ENCODE peak calls at places on chromosomes 13 and 19, in eight cellular contexts. E is colonic mucosa; Q is RWPE2; K is fibroblast of lung; M is body of pancreas; S is effector memory CD4-positive, alpha-beta T cell; J is stomach; D is psoas muscle. X is an unnamed sample.

GRCh38 chr13:113999618-113999910 is 25.7 kb upstream of the C13orf46 start:
- DNase-seq in M (no peak), E (no peak), S (no peak), D (peak; percentile 38), Q (peak; percentile 25), K (no peak), J (no peak), X (no peak)

GRCh38 chr13:112245179-112245724 is 130.9 kb upstream of the SPACA7 start:
- DNase-seq in E (no peak), S (no peak), K (no peak), J (no peak), D (no peak), M (no peak), Q (no peak), X (no peak)

GRCh38 chr19:1675633-1676350 is 23.4 kb upstream of the TCF3 start:
- DNase-seq in S (no peak), D (no peak), Q (no peak), M (peak; percentile 74), J (peak; percentile 60), K (no peak), E (no peak), X (no peak)

GRCh38 chr19:19426216-19426615 is 20.7 kb downstream of the GATAD2A start:
- DNase-seq in M (no peak), S (no peak), Q (no peak), J (no peak), E (no peak), K (no peak), D (no peak), X (no peak)

GRCh38 chr19:15587663-15588062 is 27.4 kb upstream of the CYP4F8 start:
- DNase-seq in S (no peak), M (no peak), D (no peak), J (peak; percentile 44), Q (no peak), K (no peak), E (no peak), X (no peak)

GRCh38 chr13:60617863-60618733 is 221.1 kb downstream of the TDRD3 start:
- DNase-seq in K (peak; percentile 13), Q (no peak), S (no peak), E (no peak), J (no peak), D (no peak), M (no peak), X (no peak)

GRCh38 chr19:31127132-31127967 is 221.9 kb downstream of the TSHZ3 start:
- DNase-seq in M (no peak), K (peak; percentile 87), Q (no peak), J (no peak), E (peak; percentile 28), S (no peak), D (no peak), X (no peak)

GRCh38 chr13:33194820-33195692 is 90.5 kb downstream of the STARD13 start:
- DNase-seq in Q (no peak), D (no peak), S (no peak), M (peak; percentile 69), E (no peak), K (peak; percentile 97), J (peak; percentile 30), X (no peak)

GRCh38 chr19:48415395-48415794 is 21.9 kb downstream of the GRIN2D start:
- DNase-seq in M (peak; percentile 71), Q (peak; percentile 91), K (peak; percentile 51), J (peak; percentile 78), S (peak; percentile 70), D (peak; percentile 86), E (peak; percentile 95), X (peak; percentile 51)

GRCh38 chr13:113491418-113491883 is 940 bp upstream of the DCUN1D2 start:
- DNase-seq in M (peak; percentile 40), S (no peak), D (peak; percentile 67), J (peak; percentile 37), E (peak; percentile 44), K (peak; percentile 27), Q (no peak), X (no peak)

GRCh38 chr19:50417850-50418185 is 920 bp upstream of the SPIB start:
- DNase-seq in J (no peak), M (no peak), E (no peak), K (no peak), S (no peak), Q (no peak), D (no peak), X (no peak)

GRCh38 chr19:50418186-50419021 is at the start of gene SPIB:
- DNase-seq in M (no peak), K (no peak), J (no peak), E (no peak), D (peak; percentile 48), Q (no peak), S (no peak), X (no peak)

GRCh38 chr19:50419580-50420035 is 870 bp downstream of the SPIB start:
- DNase-seq in S (no peak), E (no peak), M (no peak), Q (no peak), J (no peak), K (no peak), D (peak; percentile 46), X (no peak)

GRCh38 chr19:50420127-50420526 is 1.4 kb downstream of the SPIB start:
- DNase-seq in Q (no peak), J (no peak), D (no peak), M (no peak), K (no peak), E (no peak), S (no peak), X (no peak)

GRCh38 chr19:50419022-50419579 is 363 bp downstream of the SPIB start:
- DNase-seq in J (no peak), S (no peak), M (no peak), Q (no peak), K (no peak), E (no peak), D (no peak), X (no peak)
- H3K4me3 ChIP-seq in J (no peak overlapping the region), S (no peak overlapping the region), M (no peak overlapping the region), Q (no peak overlapping the region), K (no peak overlapping the region), E (peak overlapping the region; percentile 15), D (peak overlapping the region; percentile 44), X (no peak overlapping the region)

DNA sequence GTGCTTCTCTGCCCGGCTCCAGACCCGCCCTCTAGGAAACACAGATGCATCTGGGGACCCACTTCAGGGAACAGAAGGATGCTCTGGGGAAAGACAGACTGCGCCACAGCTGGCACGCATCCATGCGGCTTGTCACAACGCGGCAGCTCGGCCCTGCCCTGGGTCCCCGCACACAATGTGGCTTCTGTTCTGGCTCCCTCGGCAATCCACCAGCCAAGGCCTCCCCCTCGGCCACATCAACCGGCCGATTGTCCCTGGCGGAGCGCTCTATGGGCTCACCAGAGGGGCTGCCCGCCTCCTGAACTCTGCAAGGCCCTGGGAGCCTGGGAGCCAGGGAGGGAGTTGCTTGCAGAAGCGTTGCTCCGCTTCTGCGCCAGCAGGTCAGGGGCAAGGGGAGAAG is 38.1 kb downstream of the MLLT1 start:
- DNase-seq in D (peak; percentile 58), J (no peak), S (no peak), K (no peak), E (no peak), Q (no peak), M (no peak), X (no peak)
- H3K4me1 ChIP-seq in D (peaks cover 59% of the 10 kb centered on the region), J (peaks cover 47% of the 10 kb centered on the region), S (peaks cover 10% of the 10 kb centered on the region), K (peaks cover 9% of the 10 kb centered on the region), E (no peaks in the 10 kb centered on the region), Q (peaks cover 30% of the 10 kb centered on the region), M (peaks cover 55% of the 10 kb centered on the region), X (peaks cover 38% of the 10 kb centered on the region)

GRCh38 chr13:80180745-80181144 is 160.2 kb downstream of the SPRY2 start:
- DNase-seq in M (no peak), E (no peak), D (no peak), J (no peak), S (no peak), K (no peak), Q (no peak), X (no peak)
- H3K27ac ChIP-seq in M (no peak overlapping the region), E (no peak overlapping the region), D (no peak overlapping the region), J (no peak overlapping the region), S (no peak overlapping the region), K (no peak overlapping the region), Q (no peak overlapping the region), X (no peak overlapping the region)

GRCh38 chr13:46339035-46339666 is 47.9 kb downstream of the RUBCNL start:
- DNase-seq in S (no peak), D (no peak), M (no peak), J (no peak), K (peak; percentile 27), Q (no peak), E (no peak), X (no peak)
- H3K4me3 ChIP-seq in S (no peak overlapping the region), D (no peak overlapping the region), M (no peak overlapping the region), J (no peak overlapping the region), K (no peak overlapping the region), Q (no peak overlapping the region), E (no peak overlapping the region), X (no peak overlapping the region)

GRCh38 chr19:8395621-8396082 is 5.5 kb downstream of the RAB11B start:
- DNase-seq in Q (no peak), J (no peak), E (no peak), M (no peak), K (no peak), S (no peak), D (peak; percentile 44), X (no peak)
- H3K4me1 ChIP-seq in Q (peaks cover 28% of the 10 kb centered on the region), J (peaks cover 60% of the 10 kb centered on the region), E (peaks cover 14% of the 10 kb centered on the region), M (peaks cover 79% of the 10 kb centered on the region), K (peaks cover 8% of the 10 kb centered on the region), S (peaks cover 5% of the 10 kb centered on the region), D (peaks cover 59% of the 10 kb centered on the region), X (peaks cover 30% of the 10 kb centered on the region)

GRCh38 chr13:110392510-110393233 is 85.6 kb downstream of the COL4A2 start:
- DNase-seq in Q (no peak), D (no peak), J (no peak), E (no peak), M (no peak), K (peak; percentile 62), S (no peak), X (no peak)
- H3K27ac ChIP-seq in Q (peak overlapping the region; percentile 89), D (no peak overlapping the region), J (peak overlapping the region; percentile 84), E (no peak overlapping the region), M (no peak overlapping the region), K (peak overlapping the region; percentile 93), S (no peak overlapping the region), X (no peak overlapping the region)

GRCh38 chr13:42992585-42993122 is 613 bp upstream of the EPSTI1 start:
- DNase-seq in J (no peak), M (no peak), Q (no peak), S (no peak), D (no peak), E (no peak), K (no peak), X (peak; percentile 74)
- H3K4me3 ChIP-seq in J (peak overlapping the region; percentile 66), M (no peak overlapping the region), Q (peak overlapping the region; percentile 35), S (peak overlapping the region; percentile 62), D (peak overlapping the region; percentile 87), E (peak overlapping the region; percentile 64), K (peak overlapping the region; percentile 58), X (peak overlapping the region; percentile 88)

X was measured in CD4-positive, alpha-beta memory T cell.